ENCODE peak calls at places on chromosomes 1 and 21, in eight cellular contexts. One of them, this sample, is unnamed. For H3K36me3, the result is how much of the 10 kb centered on the place peaks cover.

GRCh38 chr1:104797982-104798381 is 1048.3 kb downstream of the AMY1C start:
- DNase-seq in IMR-90: no peak
- DNase-seq in esophagus squamous epithelium: no peak
- DNase-seq in H1: no peak
- DNase-seq in sigmoid colon: no peak
- DNase-seq in HCT116: no peak
- DNase-seq in Peyer's patch: no peak
- DNase-seq in heart left ventricle: no peak
- DNase-seq in this sample: no peak

GRCh38 chr1:203860396-203860951 is 925 bp upstream of the SNRPE start:
- DNase-seq in IMR-90: peak
- DNase-seq in esophagus squamous epithelium: no peak
- DNase-seq in H1: no peak
- DNase-seq in sigmoid colon: no peak
- DNase-seq in HCT116: no peak
- DNase-seq in Peyer's patch: peak
- DNase-seq in heart left ventricle: peak
- DNase-seq in this sample: no peak

GRCh38 chr1:56837244-56837926 is 17.2 kb upstream of the C8A start:
- DNase-seq in IMR-90: no peak
- DNase-seq in esophagus squamous epithelium: no peak
- DNase-seq in H1: no peak
- DNase-seq in sigmoid colon: no peak
- DNase-seq in HCT116: no peak
- DNase-seq in Peyer's patch: no peak
- DNase-seq in heart left ventricle: no peak
- DNase-seq in this sample: no peak

GRCh38 chr1:162854245-162854860 is 6.6 kb downstream of the CCDC190 start:
- DNase-seq in IMR-90: peak
- DNase-seq in esophagus squamous epithelium: no peak
- DNase-seq in H1: no peak
- DNase-seq in sigmoid colon: no peak
- DNase-seq in HCT116: peak
- DNase-seq in Peyer's patch: peak
- DNase-seq in heart left ventricle: peak
- DNase-seq in this sample: no peak

GRCh38 chr1:225207791-225208190 is 220.0 kb downstream of the LBR start:
- DNase-seq in IMR-90: no peak
- DNase-seq in esophagus squamous epithelium: no peak
- DNase-seq in H1: no peak
- DNase-seq in sigmoid colon: no peak
- DNase-seq in HCT116: no peak
- DNase-seq in Peyer's patch: no peak
- DNase-seq in heart left ventricle: no peak
- DNase-seq in this sample: no peak

GRCh38 chr21:36509966-36510742 is 30.2 kb upstream of the CLDN14 start:
- DNase-seq in IMR-90: no peak
- DNase-seq in esophagus squamous epithelium: no peak
- DNase-seq in H1: no peak
- DNase-seq in sigmoid colon: no peak
- DNase-seq in HCT116: no peak
- DNase-seq in Peyer's patch: no peak
- DNase-seq in heart left ventricle: no peak
- DNase-seq in this sample: no peak

GRCh38 chr1:16032388-16033100 is 10.7 kb downstream of the CLCNKA start:
- DNase-seq in IMR-90: peak
- DNase-seq in esophagus squamous epithelium: peak
- DNase-seq in H1: peak
- DNase-seq in sigmoid colon: peak
- DNase-seq in HCT116: peak
- DNase-seq in Peyer's patch: peak
- DNase-seq in heart left ventricle: peak
- DNase-seq in this sample: peak

GRCh38 chr1:25948641-25949040 is 42.4 kb upstream of the STMN1 start:
- DNase-seq in IMR-90: no peak
- DNase-seq in esophagus squamous epithelium: no peak
- DNase-seq in H1: no peak
- DNase-seq in sigmoid colon: no peak
- DNase-seq in HCT116: no peak
- DNase-seq in Peyer's patch: no peak
- DNase-seq in heart left ventricle: no peak
- DNase-seq in this sample: no peak

GRCh38 chr1:75723989-75724471 is 479 bp upstream of the ACADM start:
- DNase-seq in IMR-90: peak
- DNase-seq in esophagus squamous epithelium: no peak
- DNase-seq in H1: peak
- DNase-seq in sigmoid colon: peak
- DNase-seq in HCT116: peak
- DNase-seq in Peyer's patch: no peak
- DNase-seq in heart left ventricle: peak
- DNase-seq in this sample: peak

GRCh38 chr1:226061793-226062557 is 541 bp upstream of the H3-3A start:
- DNase-seq in IMR-90: peak
- DNase-seq in esophagus squamous epithelium: no peak
- DNase-seq in H1: no peak
- DNase-seq in sigmoid colon: peak
- DNase-seq in HCT116: no peak
- DNase-seq in Peyer's patch: peak
- DNase-seq in heart left ventricle: peak
- DNase-seq in this sample: peak

GRCh38 chr1:117607471-117607870 is 1.6 kb downstream of the TENT5C start:
- DNase-seq in IMR-90: no peak
- DNase-seq in esophagus squamous epithelium: no peak
- DNase-seq in H1: no peak
- DNase-seq in sigmoid colon: no peak
- DNase-seq in HCT116: no peak
- DNase-seq in Peyer's patch: no peak
- DNase-seq in heart left ventricle: peak
- DNase-seq in this sample: no peak

GRCh38 chr1:8864713-8865397 is 13.6 kb downstream of the ENO1 start:
- DNase-seq in IMR-90: no peak
- DNase-seq in esophagus squamous epithelium: no peak
- DNase-seq in H1: no peak
- DNase-seq in sigmoid colon: no peak
- DNase-seq in HCT116: no peak
- DNase-seq in Peyer's patch: no peak
- DNase-seq in heart left ventricle: no peak
- DNase-seq in this sample: no peak

GRCh38 chr1:8863712-8864324 is 14.7 kb downstream of the ENO1 start:
- DNase-seq in IMR-90: no peak
- DNase-seq in esophagus squamous epithelium: no peak
- DNase-seq in H1: no peak
- DNase-seq in sigmoid colon: no peak
- DNase-seq in HCT116: no peak
- DNase-seq in Peyer's patch: no peak
- DNase-seq in heart left ventricle: no peak
- DNase-seq in this sample: no peak

GRCh38 chr1:8866173-8866791 is 12.2 kb downstream of the ENO1 start:
- DNase-seq in IMR-90: no peak
- DNase-seq in esophagus squamous epithelium: no peak
- DNase-seq in H1: no peak
- DNase-seq in sigmoid colon: no peak
- DNase-seq in HCT116: no peak
- DNase-seq in Peyer's patch: no peak
- DNase-seq in heart left ventricle: no peak
- DNase-seq in this sample: no peak

GRCh38 chr1:8867878-8868567 is 10.5 kb downstream of the ENO1 start:
- DNase-seq in IMR-90: no peak
- DNase-seq in esophagus squamous epithelium: no peak
- DNase-seq in H1: no peak
- DNase-seq in sigmoid colon: no peak
- DNase-seq in HCT116: no peak
- DNase-seq in Peyer's patch: no peak
- DNase-seq in heart left ventricle: no peak
- DNase-seq in this sample: no peak

GRCh38 chr1:8866792-8867415 is 11.6 kb downstream of the ENO1 start:
- DNase-seq in IMR-90: no peak
- DNase-seq in esophagus squamous epithelium: no peak
- DNase-seq in H1: no peak
- DNase-seq in sigmoid colon: no peak
- DNase-seq in HCT116: no peak
- DNase-seq in Peyer's patch: no peak
- DNase-seq in heart left ventricle: no peak
- DNase-seq in this sample: no peak
- TF ChIP-seq POLR2A in IMR-90: peak
- TF ChIP-seq POLR2A in esophagus squamous epithelium: no peak
- TF ChIP-seq POLR2A in H1: no peak
- TF ChIP-seq POLR2A in sigmoid colon: no peak
- TF ChIP-seq POLR2A in HCT116: no peak
- TF ChIP-seq POLR2A in Peyer's patch: no peak
- TF ChIP-seq POLR2A in heart left ventricle: no peak
- TF ChIP-seq POLR2A in this sample: no peak

GRCh38 chr1:110687244-110687643 is 12.5 kb upstream of the KCNA3 start:
- DNase-seq in IMR-90: peak
- DNase-seq in esophagus squamous epithelium: no peak
- DNase-seq in H1: no peak
- DNase-seq in sigmoid colon: no peak
- DNase-seq in HCT116: no peak
- DNase-seq in Peyer's patch: no peak
- DNase-seq in heart left ventricle: no peak
- DNase-seq in this sample: no peak

GRCh38 chr1:110690966-110691365 is 16.2 kb upstream of the KCNA3 start:
- DNase-seq in IMR-90: no peak
- DNase-seq in esophagus squamous epithelium: no peak
- DNase-seq in H1: no peak
- DNase-seq in sigmoid colon: no peak
- DNase-seq in HCT116: no peak
- DNase-seq in Peyer's patch: no peak
- DNase-seq in heart left ventricle: no peak
- DNase-seq in this sample: no peak

GRCh38 chr1:110684476-110684875 is 9.7 kb upstream of the KCNA3 start:
- DNase-seq in IMR-90: peak
- DNase-seq in esophagus squamous epithelium: no peak
- DNase-seq in H1: no peak
- DNase-seq in sigmoid colon: no peak
- DNase-seq in HCT116: no peak
- DNase-seq in Peyer's patch: no peak
- DNase-seq in heart left ventricle: no peak
- DNase-seq in this sample: no peak

GRCh38 chr1:110686188-110686587 is 11.4 kb upstream of the KCNA3 start:
- DNase-seq in IMR-90: no peak
- DNase-seq in esophagus squamous epithelium: no peak
- DNase-seq in H1: no peak
- DNase-seq in sigmoid colon: no peak
- DNase-seq in HCT116: no peak
- DNase-seq in Peyer's patch: no peak
- DNase-seq in heart left ventricle: no peak
- DNase-seq in this sample: no peak

DNA sequence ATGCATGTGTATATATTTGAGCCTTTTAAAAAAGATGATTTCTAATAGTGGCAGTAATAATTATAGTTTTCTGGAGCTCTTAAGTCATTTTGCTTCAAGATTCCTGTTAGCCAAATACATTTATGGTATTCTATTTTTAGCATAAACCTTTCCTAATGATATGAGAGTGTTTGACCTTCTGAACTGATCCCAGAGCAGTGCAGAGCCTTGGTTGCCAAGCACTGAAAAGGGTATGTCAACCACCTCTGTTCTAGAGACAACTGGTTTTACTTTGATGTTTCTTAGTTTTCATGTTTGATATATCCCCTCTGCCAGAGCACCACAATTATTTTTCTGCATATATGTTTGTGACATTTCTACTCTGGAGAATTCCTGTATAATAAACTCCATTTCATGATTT is 15.1 kb upstream of the KCNA3 start:
- DNase-seq in IMR-90: no peak
- DNase-seq in esophagus squamous epithelium: no peak
- DNase-seq in H1: no peak
- DNase-seq in sigmoid colon: no peak
- DNase-seq in HCT116: no peak
- DNase-seq in Peyer's patch: no peak
- DNase-seq in heart left ventricle: no peak
- DNase-seq in this sample: no peak
- TF ChIP-seq CTCF in IMR-90: no peak
- TF ChIP-seq CTCF in esophagus squamous epithelium: no peak
- TF ChIP-seq CTCF in H1: no peak
- TF ChIP-seq CTCF in sigmoid colon: no peak
- TF ChIP-seq CTCF in HCT116: no peak
- TF ChIP-seq CTCF in Peyer's patch: no peak
- TF ChIP-seq CTCF in heart left ventricle: no peak
- TF ChIP-seq CTCF in this sample: no peak

GRCh38 chr1:39427369-39427768 is 64.1 kb upstream of the BMP8A start:
- DNase-seq in IMR-90: no peak
- DNase-seq in esophagus squamous epithelium: no peak
- DNase-seq in H1: no peak
- DNase-seq in sigmoid colon: no peak
- DNase-seq in HCT116: no peak
- DNase-seq in Peyer's patch: no peak
- DNase-seq in heart left ventricle: no peak
- DNase-seq in this sample: no peak

GRCh38 chr1:39434797-39435395 is 56.5 kb upstream of the BMP8A start:
- DNase-seq in IMR-90: peak
- DNase-seq in esophagus squamous epithelium: no peak
- DNase-seq in H1: no peak
- DNase-seq in sigmoid colon: no peak
- DNase-seq in HCT116: no peak
- DNase-seq in Peyer's patch: no peak
- DNase-seq in heart left ventricle: no peak
- DNase-seq in this sample: no peak

GRCh38 chr1:39435597-39435996 is 55.8 kb upstream of the BMP8A start:
- DNase-seq in IMR-90: no peak
- DNase-seq in esophagus squamous epithelium: no peak
- DNase-seq in H1: no peak
- DNase-seq in sigmoid colon: no peak
- DNase-seq in HCT116: no peak
- DNase-seq in Peyer's patch: no peak
- DNase-seq in heart left ventricle: no peak
- DNase-seq in this sample: no peak

GRCh38 chr1:39427912-39428311 is 63.5 kb upstream of the BMP8A start:
- DNase-seq in IMR-90: no peak
- DNase-seq in esophagus squamous epithelium: no peak
- DNase-seq in H1: no peak
- DNase-seq in sigmoid colon: no peak
- DNase-seq in HCT116: no peak
- DNase-seq in Peyer's patch: no peak
- DNase-seq in heart left ventricle: no peak
- DNase-seq in this sample: no peak

GRCh38 chr1:39431927-39432326 is 59.5 kb upstream of the BMP8A start:
- DNase-seq in IMR-90: peak
- DNase-seq in esophagus squamous epithelium: no peak
- DNase-seq in H1: no peak
- DNase-seq in sigmoid colon: no peak
- DNase-seq in HCT116: no peak
- DNase-seq in Peyer's patch: no peak
- DNase-seq in heart left ventricle: no peak
- DNase-seq in this sample: no peak
- H3K36me3 ChIP-seq in IMR-90: under half
- H3K36me3 ChIP-seq in esophagus squamous epithelium: under half
- H3K36me3 ChIP-seq in H1: half or more
- H3K36me3 ChIP-seq in sigmoid colon: half or more
- H3K36me3 ChIP-seq in HCT116: under half
- H3K36me3 ChIP-seq in Peyer's patch: under half
- H3K36me3 ChIP-seq in heart left ventricle: under half
- H3K36me3 ChIP-seq in this sample: half or more

DNA sequence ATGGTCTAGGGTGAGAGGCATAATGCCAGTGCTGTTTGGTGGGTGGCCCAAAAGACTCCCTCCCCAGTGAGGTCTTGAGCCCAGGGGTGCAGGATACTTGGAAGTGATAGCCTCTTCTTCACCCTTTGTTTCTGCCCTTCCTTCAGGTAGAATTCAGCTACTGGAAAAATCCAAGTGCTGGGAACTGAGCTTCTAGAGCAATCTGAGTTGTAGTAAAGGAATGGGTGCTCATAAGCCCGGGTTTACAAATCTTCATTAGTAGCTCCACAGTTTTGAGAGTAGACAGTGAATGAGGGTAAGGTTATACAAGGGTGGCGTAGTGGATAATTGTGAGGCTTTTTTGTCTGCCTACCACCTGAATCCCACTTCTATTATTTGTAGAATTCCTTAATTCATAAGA is 29.2 kb upstream of the CD84 start:
- DNase-seq in IMR-90: no peak
- DNase-seq in esophagus squamous epithelium: no peak
- DNase-seq in H1: no peak
- DNase-seq in sigmoid colon: no peak
- DNase-seq in HCT116: no peak
- DNase-seq in Peyer's patch: no peak
- DNase-seq in heart left ventricle: no peak
- DNase-seq in this sample: no peak
- TF ChIP-seq POLR2A in IMR-90: no peak
- TF ChIP-seq POLR2A in esophagus squamous epithelium: no peak
- TF ChIP-seq POLR2A in H1: no peak
- TF ChIP-seq POLR2A in sigmoid colon: no peak
- TF ChIP-seq POLR2A in HCT116: no peak
- TF ChIP-seq POLR2A in Peyer's patch: no peak
- TF ChIP-seq POLR2A in heart left ventricle: no peak
- TF ChIP-seq POLR2A in this sample: no peak

This sample was measured in suprapubic skin.